ENCODE peak calls at places on chromosomes 4 and X, in four cellular contexts. C is AG08396, E is astrocyte, M is GM04504. I is an unnamed sample.

GRCh38 chr4:48152259-48152658 is 18.2 kb upstream of the TXK start:
- DNase-seq in C (no peak), E (no peak), M (no peak), I (no peak)

GRCh38 chr4:47381172-47381571 is 82.3 kb downstream of the COMMD8 start:
- DNase-seq in C (no peak), E (no peak), M (no peak), I (no peak)

GRCh38 chrX:155086202-155086840 is 15.0 kb downstream of the BRCC3 start:
- DNase-seq in C (no peak), E (no peak), M (peak), I (peak)

GRCh38 chrX:22323541-22323940 is 50.8 kb downstream of the CBLL2 start:
- DNase-seq in C (peak), E (peak), M (no peak), I (no peak)

GRCh38 chr4:158906073-158906472 is 137.2 kb downstream of the FNIP2 start:
- DNase-seq in C (no peak), E (no peak), M (no peak), I (peak)

GRCh38 chr4:19239565-19239964 is 1012.1 kb upstream of the SLIT2 start:
- DNase-seq in C (no peak), E (peak), M (no peak), I (no peak)

GRCh38 chrX:3176439-3176820 is 135.2 kb downstream of the ARSF start:
- DNase-seq in C (peak), E (peak), M (peak), I (no peak)

GRCh38 chrX:54721424-54721823 is 76.6 kb downstream of the ITIH6 start:
- DNase-seq in C (no peak), E (no peak), M (no peak), I (no peak)

GRCh38 chrX:37685452-37686347 is at the start of gene XK:
- DNase-seq in C (peak), E (peak), M (no peak), I (no peak)

GRCh38 chr4:41418444-41418843 is 119.5 kb upstream of the LIMCH1 start:
- DNase-seq in C (peak), E (peak), M (peak), I (no peak)

GRCh38 chrX:12002876-12003275 is 135.4 kb upstream of the FRMPD4 start:
- DNase-seq in C (peak), E (peak), M (no peak), I (no peak)

GRCh38 chrX:135185795-135186443 is 14.7 kb upstream of the CT55 start:
- DNase-seq in C (peak), E (peak), M (peak), I (peak)

GRCh38 chrX:31268359-31268758 is 196.5 kb upstream of the FTHL17 start:
- DNase-seq in C (no peak), E (no peak), M (no peak), I (no peak)

GRCh38 chr4:184335520-184335919 is 117.8 kb upstream of the ENPP6 start:
- DNase-seq in C (no peak), E (no peak), M (no peak), I (no peak)

GRCh38 chrX:45447995-45448394 is 247.3 kb upstream of the DIPK2B start:
- DNase-seq in C (no peak), E (no peak), M (no peak), I (no peak)

GRCh38 chr4:97910005-97910404 is 233.3 kb downstream of the STPG2 start:
- DNase-seq in C (no peak), E (no peak), M (no peak), I (no peak)

GRCh38 chrX:71181558-71181909 is 36.9 kb downstream of the NLGN3 start:
- DNase-seq in C (no peak), E (no peak), M (no peak), I (peak)

GRCh38 chrX:78118628-78119027 is 14.6 kb downstream of the PGK1 start:
- DNase-seq in C (no peak), E (no peak), M (no peak), I (no peak)

GRCh38 chr4:75598390-75598789 is 31.9 kb downstream of the CDKL2 start:
- DNase-seq in C (peak), E (peak), M (peak), I (peak)

GRCh38 chr4:150242820-150243458 is 164.7 kb downstream of the DCLK2 start:
- DNase-seq in C (peak), E (no peak), M (no peak), I (no peak)